ENCODE peak calls at places on chromosomes 16 and 17, in nine cellular contexts. One of them, this sample, is unnamed.

GRCh38 chr17:73316919-73317505 is 5.2 kb upstream of the CDC42EP4 start:
- DNase-seq in retina: no peak
- DNase-seq in SJSA1: no peak
- DNase-seq in tibial artery: no peak
- DNase-seq in activated naive CD4-positive, alpha-beta T cell treated with anti-CD3 and anti-CD28 coated beads, Interleukin-2, amount 10 ng/mL, durations not matched to agents 7 days and 5 days: no peak
- DNase-seq in glutamatergic neuron: no peak
- DNase-seq in HTR-8/SVneo: no peak
- DNase-seq in caudate nucleus: no peak
- DNase-seq in NCI-H1436: no peak
- DNase-seq in this sample: peak; percentile 59

GRCh38 chr17:74746376-74746775 is 2.1 kb upstream of the NHERF1 start:
- DNase-seq in retina: no peak
- DNase-seq in NCI-H1436: no peak
- DNase-seq in glutamatergic neuron: no peak
- DNase-seq in tibial artery: no peak
- DNase-seq in HTR-8/SVneo: no peak
- DNase-seq in SJSA1: no peak
- DNase-seq in caudate nucleus: no peak
- DNase-seq in activated naive CD4-positive, alpha-beta T cell treated with anti-CD3 and anti-CD28 coated beads, Interleukin-2, amount 10 ng/mL, durations not matched to agents 7 days and 5 days: no peak
- DNase-seq in this sample: peak; percentile 6

GRCh38 chr17:3959295-3959899 is 4.8 kb downstream of the ATP2A3 start:
- DNase-seq in activated naive CD4-positive, alpha-beta T cell treated with anti-CD3 and anti-CD28 coated beads, Interleukin-2, amount 10 ng/mL, durations not matched to agents 7 days and 5 days: no peak
- DNase-seq in retina: no peak
- DNase-seq in tibial artery: no peak
- DNase-seq in glutamatergic neuron: no peak
- DNase-seq in SJSA1: peak; percentile 82
- DNase-seq in HTR-8/SVneo: no peak
- DNase-seq in caudate nucleus: no peak
- DNase-seq in NCI-H1436: peak; percentile 36
- DNase-seq in this sample: no peak

GRCh38 chr17:37743875-37744632 is 805 bp downstream of the HNF1B start:
- DNase-seq in glutamatergic neuron: peak; percentile 62
- DNase-seq in retina: peak; percentile 78
- DNase-seq in SJSA1: no peak
- DNase-seq in NCI-H1436: no peak
- DNase-seq in tibial artery: no peak
- DNase-seq in caudate nucleus: no peak
- DNase-seq in HTR-8/SVneo: no peak
- DNase-seq in activated naive CD4-positive, alpha-beta T cell treated with anti-CD3 and anti-CD28 coated beads, Interleukin-2, amount 10 ng/mL, durations not matched to agents 7 days and 5 days: peak; percentile 37
- DNase-seq in this sample: peak; percentile 48

GRCh38 chr16:88853336-88853941 is 3.3 kb downstream of the GALNS start:
- DNase-seq in SJSA1: no peak
- DNase-seq in glutamatergic neuron: no peak
- DNase-seq in tibial artery: peak; percentile 49
- DNase-seq in caudate nucleus: no peak
- DNase-seq in activated naive CD4-positive, alpha-beta T cell treated with anti-CD3 and anti-CD28 coated beads, Interleukin-2, amount 10 ng/mL, durations not matched to agents 7 days and 5 days: no peak
- DNase-seq in retina: no peak
- DNase-seq in HTR-8/SVneo: no peak
- DNase-seq in NCI-H1436: no peak
- DNase-seq in this sample: no peak

GRCh38 chr17:66466933-66467367 is 164.5 kb downstream of the PRKCA start:
- DNase-seq in SJSA1: peak; percentile 92
- DNase-seq in glutamatergic neuron: no peak
- DNase-seq in tibial artery: no peak
- DNase-seq in NCI-H1436: no peak
- DNase-seq in caudate nucleus: no peak
- DNase-seq in retina: no peak
- DNase-seq in activated naive CD4-positive, alpha-beta T cell treated with anti-CD3 and anti-CD28 coated beads, Interleukin-2, amount 10 ng/mL, durations not matched to agents 7 days and 5 days: peak; percentile 60
- DNase-seq in HTR-8/SVneo: peak; percentile 97
- DNase-seq in this sample: no peak

GRCh38 chr17:7211512-7212277 is 7.9 kb downstream of the DLG4 start:
- DNase-seq in retina: no peak
- DNase-seq in SJSA1: no peak
- DNase-seq in HTR-8/SVneo: no peak
- DNase-seq in glutamatergic neuron: no peak
- DNase-seq in tibial artery: no peak
- DNase-seq in caudate nucleus: no peak
- DNase-seq in activated naive CD4-positive, alpha-beta T cell treated with anti-CD3 and anti-CD28 coated beads, Interleukin-2, amount 10 ng/mL, durations not matched to agents 7 days and 5 days: no peak
- DNase-seq in NCI-H1436: no peak
- DNase-seq in this sample: no peak

GRCh38 chr16:51113254-51114125 is 37.6 kb downstream of the SALL1 start:
- DNase-seq in retina: peak; percentile 57
- DNase-seq in activated naive CD4-positive, alpha-beta T cell treated with anti-CD3 and anti-CD28 coated beads, Interleukin-2, amount 10 ng/mL, durations not matched to agents 7 days and 5 days: no peak
- DNase-seq in caudate nucleus: no peak
- DNase-seq in HTR-8/SVneo: no peak
- DNase-seq in tibial artery: no peak
- DNase-seq in SJSA1: no peak
- DNase-seq in glutamatergic neuron: peak; percentile 42
- DNase-seq in NCI-H1436: no peak
- DNase-seq in this sample: no peak

GRCh38 chr16:29806641-29807425 is 504 bp downstream of the MAZ start:
- DNase-seq in SJSA1: peak; percentile 79
- DNase-seq in glutamatergic neuron: peak; percentile 68
- DNase-seq in caudate nucleus: no peak
- DNase-seq in tibial artery: no peak
- DNase-seq in activated naive CD4-positive, alpha-beta T cell treated with anti-CD3 and anti-CD28 coated beads, Interleukin-2, amount 10 ng/mL, durations not matched to agents 7 days and 5 days: peak; percentile 69
- DNase-seq in HTR-8/SVneo: peak; percentile 43
- DNase-seq in retina: peak; percentile 65
- DNase-seq in NCI-H1436: peak; percentile 72
- DNase-seq in this sample: no peak

This sample was measured in B cell.